ENCODE peak calls at places on chromosomes 7 and 10, in ten cellular contexts. V is psoas muscle, I is tibial artery, K is HL-60, C is A549, T is left lung, A is adrenal gland, Y is IMR-90, U is H9, X is left ventricle myocardium inferior. M is an unnamed sample.

GRCh38 chr7:40499718-40500117 is 364.9 kb downstream of the SUGCT start:
- DNase-seq in V (no peak), I (no peak), K (no peak), C (no peak), T (no peak), A (no peak), Y (no peak), U (no peak), X (no peak), M (no peak)

GRCh38 chr7:3722396-3722846 is 421.4 kb downstream of the SDK1 start:
- DNase-seq in V (peak), I (no peak), K (no peak), C (peak), T (no peak), A (no peak), Y (peak), U (peak), X (peak), M (no peak)

GRCh38 chr10:126950401-126951105 is 45.3 kb downstream of the DOCK1 start:
- DNase-seq in V (no peak), I (no peak), K (no peak), C (no peak), T (no peak), A (no peak), Y (no peak), U (no peak), X (no peak), M (no peak)

GRCh38 chr10:34526758-34527730 is 288.1 kb downstream of the PARD3 start:
- DNase-seq in V (no peak), I (no peak), K (no peak), C (peak), T (no peak), A (peak), Y (peak), U (peak), X (no peak), M (peak)

GRCh38 chr7:5997210-5997808 is 11.5 kb downstream of the PMS2 start:
- DNase-seq in V (no peak), I (no peak), K (no peak), C (peak), T (no peak), A (peak), Y (peak), U (no peak), X (peak), M (peak)

GRCh38 chr7:39459606-39460090 is 106.6 kb upstream of the YAE1 start:
- DNase-seq in V (no peak), I (no peak), K (no peak), C (no peak), T (no peak), A (no peak), Y (no peak), U (no peak), X (no peak), M (no peak)

GRCh38 chr10:112983444-112984056 is 33.5 kb downstream of the TCF7L2 start:
- DNase-seq in V (no peak), I (no peak), K (no peak), C (no peak), T (no peak), A (no peak), Y (no peak), U (no peak), X (no peak), M (no peak)

GRCh38 chr10:61733358-61733940 is 70.7 kb downstream of the CABCOCO1 start:
- DNase-seq in V (no peak), I (no peak), K (no peak), C (peak), T (no peak), A (peak), Y (peak), U (no peak), X (no peak), M (peak)

GRCh38 chr10:129165770-129166169 is 301.3 kb upstream of the MGMT start:
- DNase-seq in V (no peak), I (no peak), K (no peak), C (no peak), T (no peak), A (no peak), Y (no peak), U (no peak), X (no peak), M (no peak)

GRCh38 chr7:132548489-132549078 is 27.7 kb downstream of the PLXNA4 start:
- DNase-seq in V (no peak), I (no peak), K (no peak), C (no peak), T (no peak), A (peak), Y (peak), U (no peak), X (no peak), M (peak)

GRCh38 chr10:73956476-73957338 is 41.2 kb upstream of the VCL start:
- DNase-seq in V (no peak), I (peak), K (peak), C (no peak), T (no peak), A (no peak), Y (peak), U (no peak), X (no peak), M (no peak)

GRCh38 chr7:148337995-148338747 is 252.4 kb upstream of the C7orf33 start:
- DNase-seq in V (no peak), I (no peak), K (no peak), C (no peak), T (no peak), A (no peak), Y (no peak), U (no peak), X (no peak), M (no peak)

GRCh38 chr7:14870394-14870793 is 32.2 kb downstream of the DGKB start:
- DNase-seq in V (no peak), I (no peak), K (no peak), C (no peak), T (no peak), A (no peak), Y (no peak), U (no peak), X (no peak), M (no peak)

GRCh38 chr7:14876194-14876593 is 26.4 kb downstream of the DGKB start:
- DNase-seq in V (no peak), I (no peak), K (no peak), C (no peak), T (no peak), A (no peak), Y (no peak), U (no peak), X (no peak), M (no peak)

GRCh38 chr7:14871880-14872279 is 30.7 kb downstream of the DGKB start:
- DNase-seq in V (no peak), I (no peak), K (no peak), C (no peak), T (no peak), A (no peak), Y (no peak), U (no peak), X (no peak), M (no peak)
- TF ChIP-seq CTCF in V (no peak), I (no peak), K (no peak), C (no peak), T (no peak), A (no peak), Y (no peak), U (no peak), X (no peak), M (no peak)

GRCh38 chr10:116741391-116742351 is 695 bp downstream of the HSPA12A start:
- DNase-seq in V (no peak), I (no peak), K (no peak), C (no peak), T (no peak), A (peak), Y (no peak), U (no peak), X (peak), M (no peak)
- TF ChIP-seq CTCF in V (no peak), I (no peak), K (no peak), C (no peak), T (no peak), A (no peak), Y (peak), U (no peak), X (peak), M (no peak)

GRCh38 chr10:124824507-124824906 is 22.9 kb downstream of the ABRAXAS2 start:
- DNase-seq in V (no peak), I (no peak), K (no peak), C (no peak), T (no peak), A (no peak), Y (no peak), U (no peak), X (no peak), M (no peak)

GRCh38 chr10:124827474-124827873 is 25.9 kb downstream of the ABRAXAS2 start:
- DNase-seq in V (no peak), I (no peak), K (peak), C (peak), T (no peak), A (no peak), Y (peak), U (no peak), X (no peak), M (peak)

GRCh38 chr10:124821520-124821919 is 19.9 kb downstream of the ABRAXAS2 start:
- DNase-seq in V (no peak), I (no peak), K (no peak), C (no peak), T (no peak), A (no peak), Y (no peak), U (no peak), X (no peak), M (no peak)

GRCh38 chr10:124829447-124830115 is 28.0 kb downstream of the ABRAXAS2 start:
- DNase-seq in V (no peak), I (no peak), K (no peak), C (no peak), T (no peak), A (no peak), Y (no peak), U (no peak), X (no peak), M (no peak)

DNA sequence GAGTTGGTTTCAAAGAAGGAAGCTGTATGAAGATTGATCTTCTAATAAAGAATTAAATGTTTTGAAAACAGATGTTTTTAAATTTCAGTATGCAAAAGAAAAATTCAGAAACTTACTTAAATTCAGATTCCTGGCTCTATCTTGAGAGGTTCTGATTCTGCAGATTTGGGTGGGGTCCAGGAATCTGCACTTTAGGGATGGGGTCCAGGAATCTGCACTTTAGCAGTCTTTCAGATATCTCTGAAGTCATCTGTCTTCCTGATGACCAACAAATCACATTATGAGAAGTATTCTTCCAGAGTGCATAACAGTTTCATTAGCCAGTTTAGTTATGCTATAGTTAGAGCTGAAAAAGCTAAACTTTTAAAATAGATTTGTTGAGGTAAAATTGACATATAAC is 24.1 kb downstream of the ABRAXAS2 start:
- DNase-seq in V (no peak), I (no peak), K (no peak), C (no peak), T (no peak), A (no peak), Y (no peak), U (no peak), X (no peak), M (no peak)
- TF ChIP-seq CTCF in V (no peak), I (no peak), K (no peak), C (no peak), T (no peak), A (no peak), Y (no peak), U (no peak), X (no peak), M (no peak)

GRCh38 chr10:68900427-68901105 is 549 bp upstream of the DDX50 start:
- DNase-seq in V (peak), I (no peak), K (no peak), C (no peak), T (peak), A (no peak), Y (peak), U (no peak), X (peak), M (no peak)

GRCh38 chr10:68899186-68899745 is 1.8 kb upstream of the DDX50 start:
- DNase-seq in V (no peak), I (no peak), K (no peak), C (no peak), T (no peak), A (no peak), Y (no peak), U (no peak), X (no peak), M (no peak)

GRCh38 chr10:68901106-68901927 is at the start of gene DDX50:
- DNase-seq in V (peak), I (peak), K (peak), C (peak), T (peak), A (peak), Y (peak), U (peak), X (peak), M (peak)

GRCh38 chr10:68895041-68895440 is 6.1 kb upstream of the DDX50 start:
- DNase-seq in V (no peak), I (no peak), K (no peak), C (no peak), T (no peak), A (no peak), Y (no peak), U (no peak), X (no peak), M (no peak)

GRCh38 chr10:68897336-68897741 is 3.8 kb upstream of the DDX50 start:
- DNase-seq in V (no peak), I (no peak), K (no peak), C (peak), T (no peak), A (peak), Y (peak), U (peak), X (no peak), M (peak)
- TF ChIP-seq CTCF in V (peak), I (peak), K (peak), C (peak), T (peak), A (peak), Y (peak), U (peak), X (peak), M (peak)

DNA sequence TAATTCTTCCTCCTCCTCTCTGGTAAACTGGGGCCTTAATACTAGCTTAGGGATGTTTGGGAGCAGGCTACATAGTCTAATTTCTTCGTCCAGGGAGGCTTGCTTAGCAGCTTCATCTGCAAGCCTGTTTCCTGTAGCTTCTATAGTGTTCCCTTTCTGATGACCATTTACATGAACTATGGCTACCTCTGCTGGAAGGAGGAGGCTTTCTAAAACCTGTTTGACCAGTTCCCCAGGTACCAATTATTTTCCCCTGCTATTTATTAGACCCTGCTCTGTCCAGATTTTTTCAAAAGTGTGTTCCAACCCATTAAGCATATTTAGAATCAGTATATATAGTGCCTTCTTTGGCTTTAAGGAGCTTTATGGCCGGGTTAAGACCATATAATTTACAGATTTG is 38.8 kb upstream of the DNAH11 start:
- DNase-seq in V (no peak), I (no peak), K (no peak), C (no peak), T (no peak), A (no peak), Y (no peak), U (no peak), X (no peak), M (no peak)
- TF ChIP-seq CTCF in V (no peak), I (no peak), K (no peak), C (no peak), T (no peak), A (no peak), Y (no peak), U (no peak), X (no peak), M (no peak)

DNA sequence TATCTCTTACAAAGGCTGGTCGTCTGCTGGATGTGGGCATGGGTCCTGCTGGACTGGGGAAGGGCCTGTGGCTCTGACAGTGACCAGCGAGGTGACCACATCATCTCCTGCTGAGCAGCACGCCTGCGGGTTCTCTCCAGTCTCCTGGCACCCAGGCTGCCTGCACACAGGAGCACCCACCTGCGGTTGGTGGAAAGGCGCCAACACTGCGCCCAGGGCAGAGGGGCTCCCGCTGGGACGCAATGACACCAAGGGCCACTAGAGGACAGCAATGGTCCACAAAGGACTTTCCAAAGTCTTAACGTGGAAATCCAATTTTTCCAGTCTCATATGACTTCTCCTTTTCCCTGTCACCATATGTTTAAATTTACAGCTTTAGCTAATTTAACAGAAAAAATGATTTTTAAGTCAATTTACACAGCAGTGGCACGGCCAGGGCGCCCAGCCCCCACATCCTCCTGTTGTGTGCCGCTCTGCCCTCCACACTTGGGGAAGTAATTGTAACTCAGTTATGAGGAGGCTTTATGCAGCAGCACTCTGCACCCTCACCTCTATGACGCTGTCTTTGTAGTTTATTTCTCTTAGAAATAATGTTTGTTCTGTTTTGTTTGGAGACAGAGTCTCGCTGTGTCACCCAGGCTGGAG is 38.1 kb downstream of the CFAP46 start:
- DNase-seq in V (peak), I (no peak), K (peak), C (peak), T (peak), A (no peak), Y (peak), U (peak), X (peak), M (peak)
- TF ChIP-seq CTCF in V (peak), I (peak), K (peak), C (peak), T (peak), A (peak), Y (peak), U (peak), X (peak), M (peak)

GRCh38 chr7:31175672-31176071 is 123.6 kb downstream of the ADCYAP1R1 start:
- DNase-seq in V (no peak), I (no peak), K (no peak), C (peak), T (no peak), A (no peak), Y (no peak), U (no peak), X (no peak), M (peak)
- TF ChIP-seq CTCF in V (no peak), I (no peak), K (no peak), C (peak), T (no peak), A (no peak), Y (no peak), U (peak), X (no peak), M (peak)

DNA sequence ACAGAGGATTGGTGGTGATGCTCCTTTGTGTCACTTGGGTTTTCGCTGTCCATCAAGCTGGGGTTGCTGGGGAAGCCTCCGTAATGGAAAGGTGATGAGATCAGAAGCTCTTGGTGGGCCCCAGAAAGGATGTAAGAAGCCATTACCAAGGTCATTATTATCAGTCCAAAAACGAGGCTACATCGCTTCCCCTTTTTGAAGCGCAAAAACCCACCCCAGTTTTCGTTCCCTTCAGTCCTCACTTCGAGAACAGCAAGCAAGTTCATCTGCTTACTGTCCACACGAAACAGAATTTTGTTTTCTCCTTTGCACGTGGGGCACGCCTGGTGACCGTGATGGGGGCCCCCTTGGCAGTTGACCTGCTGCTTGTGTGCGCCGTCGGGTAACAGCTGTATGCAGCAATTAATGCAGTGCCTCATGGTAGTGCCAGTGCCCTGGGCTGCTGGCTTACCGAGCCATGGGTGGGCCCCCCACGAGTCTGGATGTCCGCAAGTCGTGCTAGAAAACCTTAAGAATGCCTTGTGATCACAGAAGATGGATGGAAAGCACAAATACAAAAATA is 47.5 kb downstream of the CHST15 start:
- DNase-seq in V (no peak), I (no peak), K (no peak), C (no peak), T (no peak), A (no peak), Y (no peak), U (no peak), X (no peak), M (no peak)
- TF ChIP-seq CTCF in V (no peak), I (no peak), K (no peak), C (no peak), T (no peak), A (no peak), Y (no peak), U (no peak), X (no peak), M (no peak)

M was measured in MCF 10A.